ENCODE peak calls at places on chromosomes 16 and 17, in eight cellular contexts. L is OCI-LY7, I is neural progenitor cell, K is lung, D is WTC11, Y is thoracic aorta, P is transverse colon, U is AG09309. V is an unnamed sample.

GRCh38 chr16:546909-547770 is 13.1 kb upstream of the PRR35 start:
- DNase-seq in Y (no peak), I (peak), D (peak), P (peak), U (no peak), K (peak), L (no peak), V (peak)

GRCh38 chr17:49290690-49291326 is 60.2 kb upstream of the PHOSPHO1 start:
- DNase-seq in K (no peak), U (no peak), Y (no peak), I (peak), L (peak), P (no peak), D (no peak), V (peak)

GRCh38 chr16:66673691-66674090 is 22.9 kb downstream of the CMTM4 start:
- DNase-seq in L (no peak), P (no peak), I (no peak), U (no peak), K (no peak), D (no peak), Y (no peak), V (no peak)

GRCh38 chr16:3695610-3696369 is 21.5 kb downstream of the TRAP1 start:
- DNase-seq in L (no peak), D (no peak), P (no peak), K (no peak), Y (no peak), U (no peak), I (no peak), V (no peak)

GRCh38 chr17:75980188-75981018 is 1.4 kb downstream of the TEN1 start:
- DNase-seq in K (no peak), U (no peak), P (no peak), I (no peak), Y (no peak), D (no peak), L (no peak), V (no peak)

GRCh38 chr17:44235583-44235936 is 16.1 kb upstream of the UBTF start:
- DNase-seq in I (no peak), U (no peak), K (no peak), L (no peak), D (no peak), Y (no peak), P (no peak), V (no peak)

GRCh38 chr17:9912146-9913099 is 7.4 kb upstream of the RCVRN start:
- DNase-seq in L (no peak), P (no peak), K (no peak), U (no peak), I (no peak), Y (no peak), D (no peak), V (no peak)

GRCh38 chr16:47229651-47230050 is 85.9 kb upstream of the NETO2 start:
- DNase-seq in K (no peak), I (no peak), Y (no peak), P (no peak), L (no peak), D (no peak), U (no peak), V (no peak)

GRCh38 chr17:27345141-27345904 is 51.4 kb downstream of the WSB1 start:
- DNase-seq in K (no peak), P (no peak), I (peak), U (no peak), L (no peak), D (peak), Y (no peak), V (peak)

GRCh38 chr16:57894390-57895080 is 76.4 kb downstream of the CNGB1 start:
- DNase-seq in I (no peak), P (no peak), Y (no peak), D (no peak), K (no peak), L (no peak), U (no peak), V (no peak)

GRCh38 chr17:72514888-72515287 is 394.1 kb downstream of the SOX9 start:
- DNase-seq in U (no peak), L (no peak), K (no peak), P (no peak), Y (no peak), I (no peak), D (no peak), V (no peak)

GRCh38 chr17:44496815-44497214 is 6.4 kb downstream of the GPATCH8 start:
- DNase-seq in I (no peak), D (no peak), Y (no peak), P (no peak), U (no peak), K (no peak), L (no peak), V (no peak)

GRCh38 chr16:89670496-89671431 is 13.1 kb downstream of the SPATA33 start:
- DNase-seq in Y (no peak), P (no peak), K (no peak), D (no peak), U (no peak), I (no peak), L (no peak), V (no peak)

GRCh38 chr17:17545031-17545820 is 46.3 kb downstream of the PEMT start:
- DNase-seq in P (no peak), Y (no peak), L (no peak), I (no peak), K (no peak), D (no peak), U (peak), V (no peak)

GRCh38 chr16:82384897-82385296 is 214.9 kb upstream of the MPHOSPH6 start:
- DNase-seq in K (no peak), I (no peak), Y (no peak), L (no peak), D (no peak), U (no peak), P (no peak), V (no peak)

GRCh38 chr16:49491736-49492089 is 118.1 kb downstream of the C16orf78 start:
- DNase-seq in U (no peak), D (peak), P (peak), K (no peak), L (no peak), I (peak), Y (no peak), V (peak)

GRCh38 chr17:67378444-67379250 is 1.6 kb downstream of the PITPNC1 start:
- DNase-seq in K (peak), I (peak), P (peak), L (peak), D (peak), U (no peak), Y (no peak), V (peak)
- TF ChIP-seq CTCF in K (peak), I (peak), P (peak), L (peak), D (peak), U (peak), Y (peak), V (peak)

GRCh38 chr17:7857724-7858486 is at the start of gene CYB5D1:
- DNase-seq in U (peak), Y (peak), K (peak), L (peak), I (peak), P (peak), D (peak), V (peak)

GRCh38 chr17:7859028-7859427 is 1.2 kb downstream of the CYB5D1 start:
- DNase-seq in K (no peak), L (no peak), D (no peak), P (no peak), U (no peak), I (no peak), Y (no peak), V (no peak)

GRCh38 chr17:7856840-7857723 is at the start of gene NAA38:
- DNase-seq in I (peak), U (peak), L (peak), P (peak), Y (peak), D (peak), K (peak), V (peak)

GRCh38 chr17:7856081-7856791 is 1.1 kb downstream of the NAA38 start:
- DNase-seq in I (peak), P (peak), Y (no peak), D (no peak), L (peak), U (no peak), K (no peak), V (peak)

DNA sequence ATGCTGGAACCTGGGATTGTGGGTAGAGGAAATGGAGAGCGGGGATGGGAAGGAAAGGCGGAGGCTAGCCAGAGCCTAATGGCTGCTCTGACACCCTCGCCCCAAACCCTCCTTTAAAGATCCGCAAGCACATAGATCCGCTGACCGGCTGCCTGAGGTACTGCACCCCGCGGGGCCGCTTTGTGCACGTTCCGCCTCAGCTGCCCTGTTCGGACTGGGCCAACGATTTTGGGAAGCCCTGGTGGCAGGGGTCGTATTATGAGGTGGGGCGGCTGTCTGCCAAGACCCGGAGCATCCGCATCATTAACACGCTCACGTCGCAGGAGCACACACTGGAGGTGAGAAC is 657 bp downstream of the CYB5D1 start:
- DNase-seq in I (peak), Y (no peak), K (no peak), P (peak), L (peak), U (no peak), D (peak), V (no peak)
- TF ChIP-seq CTCF in I (peak), Y (peak), K (no peak), P (peak), L (peak), U (peak), D (no peak), V (peak)

GRCh38 chr17:50392621-50393020 is 4.7 kb downstream of the LRRC59 start:
- DNase-seq in K (no peak), L (no peak), U (no peak), Y (no peak), D (no peak), P (no peak), I (no peak), V (no peak)
- TF ChIP-seq CTCF in K (no peak), L (no peak), U (no peak), Y (no peak), D (no peak), P (no peak), I (no peak), V (no peak)

GRCh38 chr16:30571444-30572322 is at the start of gene ZNF688:
- DNase-seq in K (peak), D (peak), Y (peak), P (peak), I (peak), L (peak), U (peak), V (peak)
- TF ChIP-seq CTCF in K (no peak), D (no peak), Y (no peak), P (no peak), I (no peak), L (no peak), U (no peak), V (no peak)

GRCh38 chr16:48365601-48366164 is 19.5 kb downstream of the SIAH1 start:
- DNase-seq in Y (peak), I (peak), U (peak), D (peak), L (no peak), K (peak), P (peak), V (peak)
- TF ChIP-seq CTCF in Y (no peak), I (peak), U (no peak), D (no peak), L (no peak), K (no peak), P (no peak), V (no peak)

GRCh38 chr16:87183647-87184046 is 133.5 kb downstream of the C16orf95 start:
- DNase-seq in I (no peak), U (no peak), D (no peak), K (no peak), L (no peak), P (no peak), Y (no peak), V (no peak)

GRCh38 chr16:87186440-87186839 is 130.8 kb downstream of the C16orf95 start:
- DNase-seq in I (peak), D (no peak), K (no peak), Y (no peak), L (no peak), P (no peak), U (no peak), V (no peak)

GRCh38 chr16:87185983-87186382 is 131.2 kb downstream of the C16orf95 start:
- DNase-seq in Y (no peak), U (no peak), P (no peak), K (no peak), L (no peak), D (no peak), I (no peak), V (no peak)

GRCh38 chr16:87186876-87187533 is 130.2 kb downstream of the C16orf95 start:
- DNase-seq in P (no peak), D (no peak), L (no peak), K (no peak), Y (no peak), U (no peak), I (no peak), V (no peak)

DNA sequence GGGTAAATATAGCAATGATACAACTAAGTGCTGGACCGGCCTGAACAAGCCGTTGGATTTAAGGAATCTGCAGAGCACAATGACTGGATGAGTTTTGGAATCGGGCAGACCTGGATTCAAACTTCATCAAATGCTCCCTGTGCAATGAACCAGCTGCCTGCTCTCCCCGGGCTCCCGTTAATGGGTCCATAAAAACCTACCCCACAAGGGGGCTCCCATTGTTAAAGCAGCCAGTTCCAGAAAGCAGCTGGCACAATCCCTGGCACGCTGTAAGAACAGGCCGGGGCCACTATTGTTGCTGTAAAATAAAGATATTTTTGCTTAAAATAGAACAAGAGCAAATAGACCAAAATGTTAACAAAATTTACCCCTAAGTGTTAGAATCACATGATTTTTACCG is 131.9 kb downstream of the C16orf95 start:
- DNase-seq in K (no peak), L (no peak), D (no peak), Y (no peak), P (no peak), U (no peak), I (peak), V (no peak)
- TF ChIP-seq CTCF in K (no peak), L (no peak), D (no peak), Y (no peak), P (no peak), U (peak), I (peak), V (no peak)

DNA sequence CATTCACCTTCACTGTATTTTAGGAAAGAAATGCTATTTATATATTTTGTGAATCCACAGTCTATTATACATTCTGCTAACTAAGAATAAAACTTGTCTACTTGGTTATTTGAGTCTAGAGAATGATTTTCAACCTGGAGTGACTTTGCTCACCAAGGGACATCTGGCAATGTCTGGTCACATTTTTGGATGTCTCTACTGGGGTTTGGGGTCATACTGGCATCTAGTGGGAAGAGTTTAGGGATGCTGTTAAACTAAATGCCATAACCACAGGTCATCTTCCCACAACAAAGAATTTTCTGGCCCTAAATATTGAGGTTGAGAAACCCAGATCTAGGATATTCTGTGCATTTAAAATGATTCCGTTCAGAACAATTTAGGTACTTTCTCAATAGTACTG is 26.0 kb downstream of the KCNJ16 start:
- DNase-seq in L (no peak), U (no peak), P (no peak), I (no peak), K (no peak), Y (no peak), D (no peak), V (no peak)
- TF ChIP-seq CTCF in L (peak), U (peak), P (no peak), I (peak), K (no peak), Y (no peak), D (no peak), V (no peak)

GRCh38 chr17:80967404-80967872 is 24.2 kb upstream of the CHMP6 start:
- DNase-seq in U (no peak), D (no peak), Y (no peak), K (no peak), I (no peak), L (no peak), P (no peak), V (no peak)
- TF ChIP-seq CTCF in U (no peak), D (no peak), Y (no peak), K (no peak), I (no peak), L (no peak), P (no peak), V (no peak)